ENCODE peak calls at places on chromosomes 5 and 9, in six cellular contexts. One of them, this sample, is unnamed.

GRCh38 chr5:119411291-119411934 is 40.9 kb upstream of the HSD17B4 start:
- DNase-seq in PC-3: peak; percentile 70
- DNase-seq in GM23338: no peak
- DNase-seq in tibial artery: no peak
- DNase-seq in transverse colon: no peak
- DNase-seq in mucosa of descending colon: no peak
- DNase-seq in this sample: peak; percentile 41

GRCh38 chr5:98041661-98042060 is 731.8 kb upstream of the RGMB start:
- DNase-seq in PC-3: no peak
- DNase-seq in GM23338: no peak
- DNase-seq in tibial artery: no peak
- DNase-seq in transverse colon: no peak
- DNase-seq in mucosa of descending colon: no peak
- DNase-seq in this sample: no peak

GRCh38 chr5:172528440-172528839 is 74.1 kb upstream of the SH3PXD2B start:
- DNase-seq in PC-3: no peak
- DNase-seq in GM23338: no peak
- DNase-seq in tibial artery: no peak
- DNase-seq in transverse colon: no peak
- DNase-seq in mucosa of descending colon: no peak
- DNase-seq in this sample: no peak

GRCh38 chr9:81588148-81588874 is 101.0 kb downstream of the TLE1 start:
- DNase-seq in PC-3: peak; percentile 82
- DNase-seq in GM23338: no peak
- DNase-seq in tibial artery: peak; percentile 72
- DNase-seq in transverse colon: peak; percentile 44
- DNase-seq in mucosa of descending colon: peak; percentile 50
- DNase-seq in this sample: peak; percentile 77

GRCh38 chr5:157689942-157690689 is 18.8 kb downstream of the C5orf52 start:
- DNase-seq in PC-3: no peak
- DNase-seq in GM23338: peak; percentile 51
- DNase-seq in tibial artery: no peak
- DNase-seq in transverse colon: no peak
- DNase-seq in mucosa of descending colon: no peak
- DNase-seq in this sample: no peak

GRCh38 chr9:124390812-124391658 is 24.2 kb downstream of the PSMB7 start:
- DNase-seq in PC-3: peak; percentile 49
- DNase-seq in GM23338: no peak
- DNase-seq in tibial artery: no peak
- DNase-seq in transverse colon: no peak
- DNase-seq in mucosa of descending colon: no peak
- DNase-seq in this sample: peak; percentile 64

GRCh38 chr9:114958021-114958846 is 27.8 kb upstream of the TNFSF8 start:
- DNase-seq in PC-3: no peak
- DNase-seq in GM23338: no peak
- DNase-seq in tibial artery: peak; percentile 62
- DNase-seq in transverse colon: peak; percentile 17
- DNase-seq in mucosa of descending colon: peak; percentile 20
- DNase-seq in this sample: peak; percentile 10

GRCh38 chr9:21591221-21592062 is 109.3 kb upstream of the IFNE start:
- DNase-seq in PC-3: peak; percentile 90
- DNase-seq in GM23338: peak; percentile 53
- DNase-seq in tibial artery: peak; percentile 79
- DNase-seq in transverse colon: peak; percentile 15
- DNase-seq in mucosa of descending colon: peak; percentile 3
- DNase-seq in this sample: peak; percentile 98

GRCh38 chr5:55231476-55232193 is 1.8 kb downstream of the CCNO start:
- DNase-seq in PC-3: no peak
- DNase-seq in GM23338: peak; percentile 36
- DNase-seq in tibial artery: no peak
- DNase-seq in transverse colon: peak; percentile 51
- DNase-seq in mucosa of descending colon: peak; percentile 30
- DNase-seq in this sample: no peak

GRCh38 chr9:8946461-8946860 is 1146.9 kb upstream of the DMAC1 start:
- DNase-seq in PC-3: no peak
- DNase-seq in GM23338: peak; percentile 26
- DNase-seq in tibial artery: no peak
- DNase-seq in transverse colon: no peak
- DNase-seq in mucosa of descending colon: no peak
- DNase-seq in this sample: no peak

GRCh38 chr5:138180183-138180782 is 1.4 kb downstream of the KIF20A start:
- DNase-seq in PC-3: peak; percentile 71
- DNase-seq in GM23338: peak; percentile 52
- DNase-seq in tibial artery: no peak
- DNase-seq in transverse colon: no peak
- DNase-seq in mucosa of descending colon: peak; percentile 6
- DNase-seq in this sample: peak; percentile 74

GRCh38 chr9:117644607-117645244 is 59.5 kb upstream of the TLR4 start:
- DNase-seq in PC-3: peak; percentile 64
- DNase-seq in GM23338: peak; percentile 85
- DNase-seq in tibial artery: peak; percentile 72
- DNase-seq in transverse colon: peak; percentile 78
- DNase-seq in mucosa of descending colon: peak; percentile 83
- DNase-seq in this sample: peak; percentile 80

GRCh38 chr5:180100621-180101450 is 29.3 kb upstream of the RNF130 start:
- DNase-seq in PC-3: no peak
- DNase-seq in GM23338: no peak
- DNase-seq in tibial artery: no peak
- DNase-seq in transverse colon: no peak
- DNase-seq in mucosa of descending colon: no peak
- DNase-seq in this sample: no peak

GRCh38 chr5:146388418-146388817 is 49.8 kb downstream of the POU4F3 start:
- DNase-seq in PC-3: peak; percentile 28
- DNase-seq in GM23338: no peak
- DNase-seq in tibial artery: no peak
- DNase-seq in transverse colon: no peak
- DNase-seq in mucosa of descending colon: no peak
- DNase-seq in this sample: peak; percentile 10

GRCh38 chr5:59698774-59699173 is 194.8 kb downstream of the PDE4D start:
- DNase-seq in PC-3: no peak
- DNase-seq in GM23338: no peak
- DNase-seq in tibial artery: no peak
- DNase-seq in transverse colon: no peak
- DNase-seq in mucosa of descending colon: no peak
- DNase-seq in this sample: no peak

GRCh38 chr9:104553261-104553660 is 15.7 kb upstream of the OR13C8 start:
- DNase-seq in PC-3: peak; percentile 2
- DNase-seq in GM23338: no peak
- DNase-seq in tibial artery: no peak
- DNase-seq in transverse colon: no peak
- DNase-seq in mucosa of descending colon: no peak
- DNase-seq in this sample: peak; percentile 35

GRCh38 chr5:11797132-11797531 is 107.1 kb downstream of the CTNND2 start:
- DNase-seq in PC-3: peak; percentile 91
- DNase-seq in GM23338: peak; percentile 32
- DNase-seq in tibial artery: no peak
- DNase-seq in transverse colon: no peak
- DNase-seq in mucosa of descending colon: no peak
- DNase-seq in this sample: no peak

GRCh38 chr5:81426347-81426746 is 32.4 kb upstream of the ACOT12 start:
- DNase-seq in PC-3: no peak
- DNase-seq in GM23338: no peak
- DNase-seq in tibial artery: no peak
- DNase-seq in transverse colon: no peak
- DNase-seq in mucosa of descending colon: no peak
- DNase-seq in this sample: peak; percentile 37

GRCh38 chr5:581266-581665 is 30.9 kb upstream of the CEP72 start:
- DNase-seq in PC-3: no peak
- DNase-seq in GM23338: no peak
- DNase-seq in tibial artery: peak; percentile 16
- DNase-seq in transverse colon: no peak
- DNase-seq in mucosa of descending colon: no peak
- DNase-seq in this sample: no peak

GRCh38 chr5:141557681-141558136 is 61.1 kb downstream of the DIAPH1 start:
- DNase-seq in PC-3: peak; percentile 93
- DNase-seq in GM23338: peak; percentile 95
- DNase-seq in tibial artery: peak; percentile 81
- DNase-seq in transverse colon: peak; percentile 83
- DNase-seq in mucosa of descending colon: peak; percentile 83
- DNase-seq in this sample: peak; percentile 99

GRCh38 chr5:174535691-174536090 is 188.7 kb upstream of the MSX2 start:
- DNase-seq in PC-3: peak; percentile 78
- DNase-seq in GM23338: peak; percentile 16
- DNase-seq in tibial artery: no peak
- DNase-seq in transverse colon: no peak
- DNase-seq in mucosa of descending colon: no peak
- DNase-seq in this sample: no peak

GRCh38 chr5:134101686-134102439 is 12.6 kb upstream of the TCF7 start:
- DNase-seq in PC-3: peak; percentile 62
- DNase-seq in GM23338: peak; percentile 83
- DNase-seq in tibial artery: no peak
- DNase-seq in transverse colon: peak; percentile 64
- DNase-seq in mucosa of descending colon: peak; percentile 78
- DNase-seq in this sample: peak; percentile 60

GRCh38 chr9:76591256-76591950 is 132.4 kb downstream of the GCNT1 start:
- DNase-seq in PC-3: no peak
- DNase-seq in GM23338: no peak
- DNase-seq in tibial artery: no peak
- DNase-seq in transverse colon: no peak
- DNase-seq in mucosa of descending colon: no peak
- DNase-seq in this sample: peak; percentile 47

GRCh38 chr5:59328801-59329296 is 564.7 kb downstream of the PDE4D start:
- DNase-seq in PC-3: no peak
- DNase-seq in GM23338: peak; percentile 30
- DNase-seq in tibial artery: no peak
- DNase-seq in transverse colon: no peak
- DNase-seq in mucosa of descending colon: no peak
- DNase-seq in this sample: peak; percentile 64

GRCh38 chr9:121987312-121987711 is 105.8 kb downstream of the TTLL11 start:
- DNase-seq in PC-3: no peak
- DNase-seq in GM23338: no peak
- DNase-seq in tibial artery: no peak
- DNase-seq in transverse colon: no peak
- DNase-seq in mucosa of descending colon: no peak
- DNase-seq in this sample: no peak

GRCh38 chr9:121763561-121764370 is 112.3 kb downstream of the DAB2IP start:
- DNase-seq in PC-3: no peak
- DNase-seq in GM23338: no peak
- DNase-seq in tibial artery: no peak
- DNase-seq in transverse colon: no peak
- DNase-seq in mucosa of descending colon: no peak
- DNase-seq in this sample: no peak

GRCh38 chr5:96226941-96227552 is 206.0 kb downstream of the PCSK1 start:
- DNase-seq in PC-3: peak; percentile 80
- DNase-seq in GM23338: no peak
- DNase-seq in tibial artery: peak; percentile 57
- DNase-seq in transverse colon: no peak
- DNase-seq in mucosa of descending colon: no peak
- DNase-seq in this sample: peak; percentile 95

GRCh38 chr5:116731432-116731831 is 156.8 kb upstream of the SEMA6A start:
- DNase-seq in PC-3: no peak
- DNase-seq in GM23338: no peak
- DNase-seq in tibial artery: no peak
- DNase-seq in transverse colon: no peak
- DNase-seq in mucosa of descending colon: no peak
- DNase-seq in this sample: no peak

GRCh38 chr5:158061451-158061850 is 202.5 kb upstream of the CLINT1 start:
- DNase-seq in PC-3: no peak
- DNase-seq in GM23338: no peak
- DNase-seq in tibial artery: no peak
- DNase-seq in transverse colon: no peak
- DNase-seq in mucosa of descending colon: no peak
- DNase-seq in this sample: no peak

GRCh38 chr5:109788596-109788995 is 98.9 kb downstream of the MAN2A1 start:
- DNase-seq in PC-3: no peak
- DNase-seq in GM23338: no peak
- DNase-seq in tibial artery: no peak
- DNase-seq in transverse colon: no peak
- DNase-seq in mucosa of descending colon: no peak
- DNase-seq in this sample: no peak

GRCh38 chr9:88460583-88461332 is 72.5 kb downstream of the SPIN1 start:
- DNase-seq in PC-3: peak; percentile 53
- DNase-seq in GM23338: peak; percentile 30
- DNase-seq in tibial artery: no peak
- DNase-seq in transverse colon: no peak
- DNase-seq in mucosa of descending colon: no peak
- DNase-seq in this sample: no peak

GRCh38 chr9:25121811-25122210 is 556.4 kb downstream of the TUSC1 start:
- DNase-seq in PC-3: no peak
- DNase-seq in GM23338: no peak
- DNase-seq in tibial artery: no peak
- DNase-seq in transverse colon: no peak
- DNase-seq in mucosa of descending colon: no peak
- DNase-seq in this sample: no peak
- H3K4me3 ChIP-seq in PC-3: no peak overlapping the region
- H3K4me3 ChIP-seq in GM23338: no peak overlapping the region
- H3K4me3 ChIP-seq in tibial artery: no peak overlapping the region
- H3K4me3 ChIP-seq in transverse colon: no peak overlapping the region
- H3K4me3 ChIP-seq in mucosa of descending colon: no peak overlapping the region
- H3K4me3 ChIP-seq in this sample: no peak overlapping the region

DNA sequence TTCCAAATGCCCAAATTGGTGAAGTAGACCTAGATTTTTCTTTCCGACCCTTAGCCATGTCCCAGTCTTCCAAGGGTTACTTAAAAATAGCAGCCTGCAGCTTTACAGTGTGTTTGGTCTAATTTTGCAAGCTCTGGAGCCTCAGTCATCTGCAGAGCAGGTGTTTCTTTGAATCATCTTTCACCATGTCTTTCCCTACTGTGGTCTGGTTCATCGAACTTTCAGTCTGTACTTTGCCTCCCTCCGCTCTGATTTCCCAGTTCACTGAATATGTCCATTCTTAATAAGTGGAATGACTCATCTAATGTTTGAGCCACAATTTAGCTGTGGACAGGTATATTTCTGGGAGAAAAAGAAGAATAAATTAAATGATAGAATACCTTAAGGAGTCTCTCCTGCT is 1060.7 kb downstream of the EFNA5 start:
- DNase-seq in PC-3: no peak
- DNase-seq in GM23338: no peak
- DNase-seq in tibial artery: no peak
- DNase-seq in transverse colon: no peak
- DNase-seq in mucosa of descending colon: no peak
- DNase-seq in this sample: peak; percentile 28
- H3K4me3 ChIP-seq in PC-3: no peak overlapping the region
- H3K4me3 ChIP-seq in GM23338: no peak overlapping the region
- H3K4me3 ChIP-seq in tibial artery: no peak overlapping the region
- H3K4me3 ChIP-seq in transverse colon: no peak overlapping the region
- H3K4me3 ChIP-seq in mucosa of descending colon: no peak overlapping the region
- H3K4me3 ChIP-seq in this sample: no peak overlapping the region

DNA sequence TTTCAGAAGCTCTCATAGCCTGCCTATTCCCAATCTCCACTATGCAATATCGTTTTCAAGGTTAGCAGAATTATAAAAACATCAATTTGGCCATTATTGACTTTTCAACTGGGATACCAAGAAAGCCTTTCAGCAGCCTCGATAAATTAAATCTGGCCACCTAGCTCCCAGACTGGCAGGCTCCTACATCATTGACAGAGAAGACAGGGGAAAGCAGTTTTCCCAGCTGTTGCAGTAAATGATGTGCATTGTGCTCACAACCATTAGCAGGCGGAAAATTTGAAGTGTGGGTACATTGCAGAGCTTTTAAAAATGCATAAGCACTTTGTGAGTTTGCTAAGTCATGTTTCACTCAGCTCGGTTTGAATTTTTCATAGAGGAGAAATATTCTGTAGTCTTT is 297.9 kb downstream of the KCTD16 start:
- DNase-seq in PC-3: no peak
- DNase-seq in GM23338: no peak
- DNase-seq in tibial artery: no peak
- DNase-seq in transverse colon: no peak
- DNase-seq in mucosa of descending colon: no peak
- DNase-seq in this sample: no peak
- H3K4me3 ChIP-seq in PC-3: no peak overlapping the region
- H3K4me3 ChIP-seq in GM23338: no peak overlapping the region
- H3K4me3 ChIP-seq in tibial artery: no peak overlapping the region
- H3K4me3 ChIP-seq in transverse colon: no peak overlapping the region
- H3K4me3 ChIP-seq in mucosa of descending colon: no peak overlapping the region
- H3K4me3 ChIP-seq in this sample: no peak overlapping the region

GRCh38 chr9:107484117-107484723 is 5.3 kb downstream of the KLF4 start:
- DNase-seq in PC-3: peak; percentile 74
- DNase-seq in GM23338: peak; percentile 79
- DNase-seq in tibial artery: peak; percentile 35
- DNase-seq in transverse colon: peak; percentile 33
- DNase-seq in mucosa of descending colon: peak; percentile 73
- DNase-seq in this sample: peak; percentile 71
- H3K4me3 ChIP-seq in PC-3: no peak overlapping the region
- H3K4me3 ChIP-seq in GM23338: no peak overlapping the region
- H3K4me3 ChIP-seq in tibial artery: no peak overlapping the region
- H3K4me3 ChIP-seq in transverse colon: no peak overlapping the region
- H3K4me3 ChIP-seq in mucosa of descending colon: no peak overlapping the region
- H3K4me3 ChIP-seq in this sample: peak overlapping the region; percentile 98